ENCODE peak calls at places on chromosomes 13 and 19, in five cellular contexts. G is NCI-H1105 treated with DMSO at 0.1 percent for 48 hours, E is GM23248, Q is endothelial cell of umbilical vein, M is ELR. U is an unnamed sample.

GRCh38 chr19:799076-799881 is 2.0 kb downstream of the PTBP1 start:
- DNase-seq in M (peak; percentile 59), Q (peak; percentile 33), G (no peak), E (peak; percentile 70), U (no peak)

GRCh38 chr19:2270572-2271515 is 11.1 kb downstream of the PEAK3 start:
- DNase-seq in E (peak; percentile 96), G (peak; percentile 13), M (peak; percentile 89), Q (peak; percentile 63), U (peak; percentile 78)

GRCh38 chr19:14615628-14616027 is 32.7 kb downstream of the CLEC17A start:
- DNase-seq in M (no peak), G (no peak), E (no peak), Q (no peak), U (no peak)

GRCh38 chr13:43102304-43102703 is 78.9 kb downstream of the DNAJC15 start:
- DNase-seq in Q (no peak), G (no peak), M (no peak), E (no peak), U (no peak)

GRCh38 chr13:91133941-91134772 is 213.3 kb upstream of the MIR17HG start:
- DNase-seq in Q (peak; percentile 63), E (peak; percentile 70), M (peak; percentile 72), G (peak; percentile 17), U (peak; percentile 59)

GRCh38 chr19:30327331-30327730 is 44.9 kb upstream of the ZNF536 start:
- DNase-seq in G (no peak), E (no peak), Q (no peak), M (no peak), U (no peak)

GRCh38 chr13:46893820-46894533 is 2.9 kb downstream of the HTR2A start:
- DNase-seq in M (peak; percentile 54), G (peak; percentile 31), Q (peak; percentile 43), E (peak; percentile 80), U (peak; percentile 29)

GRCh38 chr13:44191504-44192171 is 182.0 kb upstream of the SERP2 start:
- DNase-seq in G (peak; percentile 13), M (peak; percentile 71), Q (peak; percentile 71), E (peak; percentile 90), U (peak; percentile 72)

U was measured in dermis microvascular lymphatic vessel endothelial cell.